ENCODE peak calls at places on chromosomes 12 and 14, in four cellular contexts. S is prostate gland, R is endothelial cell of umbilical vein, K is fibroblast of mammary gland. N is an unnamed sample.

GRCh38 chr12:116324684-116325664 is 47.5 kb upstream of the MED13L start:
- DNase-seq in S (no peak), R (no peak), K (no peak), N (no peak)

GRCh38 chr12:51381226-51382079 is 9.8 kb downstream of the GALNT6 start:
- DNase-seq in S (no peak), R (peak; percentile 68), K (peak; percentile 26), N (peak; percentile 54)

GRCh38 chr14:85131523-85131922 is 398.4 kb upstream of the FLRT2 start:
- DNase-seq in S (peak; percentile 15), R (no peak), K (no peak), N (no peak)

GRCh38 chr12:1847411-1847810 is 27.0 kb downstream of the LRTM2 start:
- DNase-seq in S (no peak), R (no peak), K (no peak), N (no peak)

GRCh38 chr14:31508140-31508539 is 20.3 kb upstream of the GPR33 start:
- DNase-seq in S (no peak), R (no peak), K (no peak), N (no peak)

GRCh38 chr12:121009744-121010143 is 6.5 kb downstream of the C12orf43 start:
- DNase-seq in S (peak; percentile 27), R (no peak), K (peak; percentile 46), N (peak; percentile 71)

GRCh38 chr14:22565391-22565945 is 23.6 kb downstream of the DAD1 start:
- DNase-seq in S (no peak), R (no peak), K (no peak), N (no peak)

GRCh38 chr12:52691076-52691764 is 11.0 kb upstream of the KRT1 start:
- DNase-seq in S (no peak), R (no peak), K (no peak), N (no peak)

GRCh38 chr12:24197517-24197916 is 248.0 kb upstream of the SOX5 start:
- DNase-seq in S (no peak), R (peak; percentile 5), K (no peak), N (no peak)

GRCh38 chr12:15180975-15181683 is 40.1 kb downstream of the RERG start:
- DNase-seq in S (no peak), R (no peak), K (no peak), N (no peak)

GRCh38 chr12:75481013-75481705 is 604 bp downstream of the GLIPR1 start:
- DNase-seq in S (no peak), R (peak; percentile 53), K (peak; percentile 45), N (peak; percentile 60)

GRCh38 chr14:25090716-25091454 is 40.9 kb upstream of the STXBP6 start:
- DNase-seq in S (peak; percentile 71), R (no peak), K (peak; percentile 38), N (peak; percentile 78)

GRCh38 chr12:3574986-3575385 is 84.0 kb downstream of the PRMT8 start:
- DNase-seq in S (no peak), R (no peak), K (no peak), N (no peak)

GRCh38 chr14:64762044-64763034 is 58.1 kb downstream of the PLEKHG3 start:
- DNase-seq in S (peak; percentile 84), R (peak; percentile 89), K (peak; percentile 86), N (peak; percentile 86)

GRCh38 chr14:70972107-70972976 is 65.1 kb downstream of the PCNX1 start:
- DNase-seq in S (peak; percentile 89), R (peak; percentile 83), K (peak; percentile 89), N (peak; percentile 76)

GRCh38 chr14:96817750-96818666 is 20.8 kb downstream of the VRK1 start:
- DNase-seq in S (no peak), R (no peak), K (no peak), N (no peak)

GRCh38 chr14:55665067-55665700 is 85.2 kb downstream of the KTN1 start:
- DNase-seq in S (no peak), R (no peak), K (no peak), N (no peak)

GRCh38 chr12:124872068-124872719 is 8.5 kb upstream of the SCARB1 start:
- DNase-seq in S (no peak), R (no peak), K (no peak), N (no peak)

GRCh38 chr14:68862954-68863594 is 70.2 kb upstream of the ZFP36L1 start:
- DNase-seq in S (peak; percentile 72), R (peak; percentile 83), K (peak; percentile 82), N (peak; percentile 89)

GRCh38 chr12:65113621-65114035 is 7.5 kb downstream of the WIF1 start:
- DNase-seq in S (no peak), R (no peak), K (peak; percentile 11), N (peak; percentile 31)

GRCh38 chr12:4807116-4807783 is 87.0 kb downstream of the GALNT8 start:
- DNase-seq in S (no peak), R (no peak), K (no peak), N (no peak)

GRCh38 chr12:5466521-5466960 is 34.6 kb downstream of the NTF3 start:
- DNase-seq in S (no peak), R (no peak), K (no peak), N (no peak)

GRCh38 chr12:29889737-29890136 is 106.0 kb upstream of the TMTC1 start:
- DNase-seq in S (peak; percentile 48), R (peak; percentile 25), K (peak; percentile 77), N (peak; percentile 59)

GRCh38 chr14:60622920-60623263 is 26.4 kb downstream of the SIX1 start:
- DNase-seq in S (no peak), R (no peak), K (peak; percentile 91), N (peak; percentile 45)

GRCh38 chr14:24066490-24067132 is 4.8 kb upstream of the CPNE6 start:
- DNase-seq in S (no peak), R (no peak), K (no peak), N (no peak)

GRCh38 chr12:57825451-57825850 is 6.9 kb upstream of the AVIL start:
- DNase-seq in S (no peak), R (no peak), K (no peak), N (no peak)

GRCh38 chr12:52050116-52050770 is 999 bp upstream of the NR4A1 start:
- DNase-seq in S (no peak), R (no peak), K (peak; percentile 53), N (no peak)

GRCh38 chr12:109624467-109624866 is 50.9 kb downstream of the MVK start:
- DNase-seq in S (no peak), R (no peak), K (no peak), N (no peak)

GRCh38 chr12:77189463-77189862 is 124.1 kb upstream of the E2F7 start:
- DNase-seq in S (no peak), R (no peak), K (peak; percentile 90), N (peak; percentile 84)

GRCh38 chr14:23567186-23568020 is at the start of gene AP1G2:
- DNase-seq in S (peak; percentile 85), R (peak; percentile 49), K (peak; percentile 50), N (peak; percentile 80)

GRCh38 chr12:105831372-105831771 is 307.4 kb downstream of the NUAK1 start:
- DNase-seq in S (no peak), R (no peak), K (no peak), N (no peak)

GRCh38 chr14:102785598-102785963 is 8.3 kb downstream of the TRAF3 start:
- DNase-seq in S (no peak), R (no peak), K (no peak), N (no peak)

GRCh38 chr12:69440016-69440415 is 30.2 kb upstream of the FRS2 start:
- DNase-seq in S (peak; percentile 8), R (no peak), K (no peak), N (no peak)

GRCh38 chr12:4781212-4781611 is 61.0 kb downstream of the GALNT8 start:
- DNase-seq in S (no peak), R (no peak), K (no peak), N (no peak)

GRCh38 chr14:96131836-96132235 is 72.8 kb upstream of the BDKRB2 start:
- DNase-seq in S (no peak), R (no peak), K (no peak), N (no peak)

GRCh38 chr12:52608161-52608560 is 6.9 kb upstream of the KRT72 start:
- DNase-seq in S (no peak), R (no peak), K (no peak), N (no peak)

GRCh38 chr14:70640938-70641547 is 673 bp upstream of the TTC9 start:
- DNase-seq in S (peak; percentile 22), R (peak; percentile 6), K (peak; percentile 34), N (peak; percentile 65)

GRCh38 chr12:53986686-53987180 is 1.8 kb downstream of the HOXC10 start:
- DNase-seq in S (no peak), R (no peak), K (no peak), N (no peak)

GRCh38 chr12:53985900-53986685 is 1.1 kb downstream of the HOXC10 start:
- DNase-seq in S (no peak), R (no peak), K (no peak), N (peak; percentile 69)

GRCh38 chr12:53985358-53985899 is 483 bp downstream of the HOXC10 start:
- DNase-seq in S (no peak), R (peak; percentile 20), K (no peak), N (no peak)

GRCh38 chr12:53983580-53984572 is 1.1 kb upstream of the HOXC10 start:
- DNase-seq in S (no peak), R (no peak), K (no peak), N (peak; percentile 48)

GRCh38 chr12:53984901-53985357 is at the start of gene HOXC10:
- DNase-seq in S (no peak), R (peak; percentile 71), K (peak; percentile 97), N (peak; percentile 98)
- TF ChIP-seq CTCF in S (no peak), R (peak; percentile 72), K (peak; percentile 76), N (peak; percentile 73)

DNA sequence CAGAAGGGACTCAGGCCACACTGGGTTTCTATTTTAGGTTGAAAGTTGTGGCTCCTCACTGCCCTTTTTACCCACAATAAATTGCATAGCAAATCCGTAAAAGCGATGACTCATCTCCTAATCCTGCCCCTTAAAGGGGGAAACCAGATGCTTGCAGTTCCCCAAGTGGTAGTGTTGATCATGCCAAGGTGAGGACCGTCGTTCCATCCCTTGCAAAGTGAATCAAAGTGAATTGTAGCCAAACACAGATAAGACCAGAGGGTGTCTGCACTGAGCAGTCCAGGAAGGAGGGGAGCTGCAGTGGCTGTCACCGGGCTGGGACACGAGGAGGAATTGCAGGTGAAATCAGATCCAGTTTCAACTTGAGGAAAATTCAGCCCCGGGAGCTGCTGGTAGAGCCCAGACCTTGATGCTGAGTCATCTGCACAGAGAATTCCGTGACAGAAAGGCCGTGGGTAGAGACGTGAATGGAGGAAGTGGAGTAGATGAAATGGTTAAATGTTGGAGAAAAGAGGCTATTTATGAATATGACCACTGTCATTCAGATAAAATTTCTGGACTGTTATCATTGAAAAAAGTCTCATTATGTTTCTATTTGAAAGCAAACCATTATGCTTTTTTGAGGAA is 44.2 kb upstream of the MMP17 start:
- DNase-seq in S (no peak), R (no peak), K (peak; percentile 76), N (peak; percentile 81)
- H3K4me3 ChIP-seq in S (no peak overlapping the region), R (no peak overlapping the region), K (peak overlapping the region; percentile 7), N (peak overlapping the region; percentile 30)

GRCh38 chr12:104684884-104685283 is 228.1 kb downstream of the CHST11 start:
- DNase-seq in S (no peak), R (peak; percentile 56), K (peak; percentile 80), N (no peak)
- TF ChIP-seq CTCF in S (no peak), R (no peak), K (no peak), N (no peak)

GRCh38 chr12:27523642-27524488 is at the start of gene PPFIBP1:
- DNase-seq in S (peak; percentile 99), R (peak; percentile 99), K (peak; percentile 97), N (peak; percentile 99)
- H3K4me3 ChIP-seq in S (peak within 1 kb of the TSS; percentile 65), R (peak within 1 kb of the TSS; percentile 95), K (peak within 1 kb of the TSS; percentile 75), N (peak within 1 kb of the TSS; percentile 76)

N was measured in foreskin fibroblast.